ENCODE peak calls at places on chromosome 21, in ten cellular contexts. L is body of pancreas, R is HCT116, J is neural crest cell, O is fibroblast of the aortic adventitia, X is left ventricle myocardium inferior, P is left lung, Q is astrocyte of the cerebellum, K is uterus, D is lower lobe of right lung. W is an unnamed sample.

GRCh38 chr21:25573409-25574206 is 33.7 kb downstream of the MRPL39 start:
- DNase-seq in R (peak), J (no peak), Q (peak), O (peak), L (no peak), X (no peak), P (no peak), D (no peak), K (no peak), W (peak)

GRCh38 chr21:39350094-39351006 is 1.5 kb upstream of the HMGN1 start:
- DNase-seq in K (no peak), J (no peak), R (no peak), D (no peak), O (peak), Q (no peak), X (no peak), P (no peak), L (no peak), W (no peak)

GRCh38 chr21:15277498-15277897 is 212.7 kb upstream of the NRIP1 start:
- DNase-seq in R (no peak), D (no peak), J (no peak), L (no peak), X (no peak), Q (peak), O (no peak), P (no peak), K (no peak), W (no peak)

GRCh38 chr21:37214952-37215351 is 52.2 kb downstream of the VPS26C start:
- DNase-seq in K (no peak), P (no peak), D (no peak), L (no peak), Q (no peak), R (no peak), X (no peak), J (no peak), O (no peak), W (no peak)

GRCh38 chr21:44914176-44914874 is 6.4 kb downstream of the ITGB2 start:
- DNase-seq in O (no peak), R (no peak), Q (no peak), X (peak), J (no peak), K (no peak), L (no peak), P (peak), D (peak), W (no peak)

GRCh38 chr21:25717491-25718139 is 17.1 kb downstream of the ATP5PF start:
- DNase-seq in O (peak), K (no peak), R (no peak), D (no peak), Q (no peak), L (no peak), J (no peak), P (no peak), X (no peak), W (peak)

GRCh38 chr21:42722153-42722552 is 68.7 kb downstream of the PDE9A start:
- DNase-seq in O (no peak), L (no peak), Q (no peak), X (no peak), D (no peak), K (no peak), P (no peak), J (no peak), R (no peak), W (no peak)

GRCh38 chr21:36419996-36420395 is 34.8 kb downstream of the CHAF1B start:
- DNase-seq in X (peak), D (peak), O (peak), J (peak), Q (peak), R (peak), L (peak), P (no peak), K (peak), W (peak)

GRCh38 chr21:33302796-33303195 is 22.0 kb upstream of the IFNAR1 start:
- DNase-seq in Q (no peak), D (no peak), O (no peak), X (no peak), J (no peak), R (no peak), P (no peak), K (no peak), L (no peak), W (no peak)
- TF ChIP-seq CTCF in Q (no peak), D (no peak), O (no peak), X (no peak), J (no peak), R (peak), P (no peak), K (no peak), L (no peak), W (no peak)

DNA sequence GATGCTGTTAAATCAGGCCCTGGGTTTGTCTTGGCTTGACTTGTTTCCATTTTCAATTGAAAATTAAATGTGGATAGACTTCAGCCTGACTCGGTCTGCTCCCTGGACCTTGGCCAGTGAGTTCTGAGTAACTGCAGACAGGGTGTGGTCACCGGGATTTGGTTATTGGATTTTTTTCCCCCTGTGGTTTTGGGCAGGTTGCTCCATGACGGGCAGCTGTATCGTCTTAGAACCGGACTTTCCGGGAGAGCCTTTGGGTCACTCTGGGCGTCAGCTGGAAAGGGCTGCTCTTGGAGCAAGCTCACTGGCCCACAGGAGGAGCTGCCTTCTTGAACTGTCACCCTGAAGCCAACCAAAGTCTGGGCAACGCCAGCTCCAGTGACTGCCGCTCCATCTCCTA is 75.0 kb downstream of the CLIC6 start:
- DNase-seq in D (no peak), K (no peak), R (peak), Q (peak), L (peak), P (no peak), X (no peak), O (peak), J (no peak), W (peak)
- TF ChIP-seq CTCF in D (no peak), K (no peak), R (no peak), Q (no peak), L (no peak), P (no peak), X (no peak), O (no peak), J (no peak), W (no peak)

GRCh38 chr21:30408782-30409494 is 13.1 kb downstream of the KRTAP13-1 start:
- DNase-seq in D (peak), L (peak), P (peak), Q (peak), J (peak), O (peak), R (peak), X (no peak), K (no peak), W (no peak)
- TF ChIP-seq CTCF in D (peak), L (peak), P (no peak), Q (peak), J (peak), O (no peak), R (no peak), X (peak), K (no peak), W (peak)

DNA sequence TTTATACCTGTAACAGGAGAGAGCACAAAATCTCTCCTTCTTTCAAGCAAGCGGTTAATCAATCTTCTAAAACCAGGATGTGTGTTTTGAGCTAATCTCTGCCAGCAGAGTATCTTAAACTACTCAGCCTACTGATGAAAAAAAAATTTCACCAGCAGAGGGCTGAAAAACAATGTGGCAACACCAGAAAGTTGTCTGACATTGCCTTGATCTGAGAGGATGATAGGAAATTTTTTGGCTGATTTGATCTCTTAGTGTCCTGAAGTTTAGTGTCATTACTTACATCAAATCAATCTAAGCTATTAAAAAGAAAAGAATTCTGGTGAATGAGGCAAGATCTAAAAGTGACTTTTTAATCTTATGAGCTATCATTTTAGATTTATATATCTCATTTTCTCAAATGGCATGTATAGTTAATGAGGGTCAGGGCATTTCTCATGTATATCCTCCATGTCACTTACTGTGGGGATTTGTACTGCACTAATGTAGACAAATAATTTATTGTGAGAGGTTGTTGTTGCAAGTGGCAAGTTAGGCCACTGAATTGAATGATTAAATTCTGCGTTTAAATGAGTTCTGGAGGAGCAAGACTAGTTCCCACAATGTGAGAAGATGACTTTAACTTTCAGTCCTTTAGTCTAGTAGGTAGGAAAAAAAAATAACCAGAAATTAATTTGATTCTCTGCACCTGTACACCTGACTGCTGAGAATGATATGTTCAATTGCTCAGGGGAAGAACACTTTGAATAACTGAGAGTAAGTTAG is 10.8 kb downstream of the ADAMTS1 start:
- DNase-seq in R (no peak), X (no peak), P (no peak), L (no peak), D (no peak), Q (no peak), K (no peak), J (no peak), O (peak), W (no peak)
- TF ChIP-seq CTCF in R (no peak), X (peak), P (no peak), L (peak), D (peak), Q (peak), K (peak), J (peak), O (peak), W (peak)

DNA sequence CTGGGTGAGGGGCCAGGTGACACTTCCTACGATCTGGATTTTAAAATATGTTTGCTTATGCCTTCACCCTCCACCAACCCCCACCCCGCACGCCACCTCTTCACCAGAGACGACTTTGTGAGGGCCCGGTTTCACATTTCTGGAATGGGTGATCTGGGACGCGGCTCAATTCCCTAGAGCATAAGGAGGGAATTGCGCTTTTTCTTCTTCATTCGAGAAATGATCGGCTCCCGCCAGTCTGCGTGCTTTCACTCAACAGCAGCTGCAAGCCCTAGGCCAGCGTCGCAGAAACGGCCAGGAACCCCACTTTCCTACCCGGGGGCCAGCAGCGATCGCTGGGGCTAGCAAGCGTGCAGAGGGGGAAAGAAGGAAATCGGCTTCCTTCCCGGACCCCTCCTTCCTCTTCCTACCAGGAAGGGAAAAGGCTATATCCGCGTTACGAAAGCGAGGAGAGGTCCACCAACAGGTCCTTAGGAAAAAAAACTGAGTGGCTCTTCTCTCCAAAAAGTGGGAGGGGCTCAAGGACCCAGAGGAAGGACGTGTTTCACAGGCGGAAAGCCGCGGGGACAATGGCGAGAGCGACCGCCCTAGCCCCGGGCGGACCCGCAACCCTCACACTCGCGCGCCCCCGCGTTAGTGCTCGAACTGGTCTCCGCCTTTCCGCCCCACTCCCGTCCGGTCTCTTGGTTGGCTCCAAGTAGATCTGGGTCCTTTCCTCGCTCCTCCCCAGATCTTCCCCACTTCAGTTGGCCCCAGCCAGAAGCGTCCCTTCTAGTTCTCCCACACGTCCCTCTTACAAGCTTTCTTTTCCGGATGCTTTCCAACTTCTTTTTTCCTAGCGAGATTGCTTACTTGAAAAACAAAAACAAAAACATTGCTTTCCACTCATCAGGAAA is 1.1 kb upstream of the ADAMTS1 start:
- DNase-seq in D (peak), Q (no peak), K (peak), L (peak), X (peak), R (no peak), J (peak), O (peak), P (peak), W (peak)
- TF ChIP-seq CTCF in D (no peak), Q (peak), K (peak), L (peak), X (no peak), R (no peak), J (peak), O (peak), P (no peak), W (peak)

DNA sequence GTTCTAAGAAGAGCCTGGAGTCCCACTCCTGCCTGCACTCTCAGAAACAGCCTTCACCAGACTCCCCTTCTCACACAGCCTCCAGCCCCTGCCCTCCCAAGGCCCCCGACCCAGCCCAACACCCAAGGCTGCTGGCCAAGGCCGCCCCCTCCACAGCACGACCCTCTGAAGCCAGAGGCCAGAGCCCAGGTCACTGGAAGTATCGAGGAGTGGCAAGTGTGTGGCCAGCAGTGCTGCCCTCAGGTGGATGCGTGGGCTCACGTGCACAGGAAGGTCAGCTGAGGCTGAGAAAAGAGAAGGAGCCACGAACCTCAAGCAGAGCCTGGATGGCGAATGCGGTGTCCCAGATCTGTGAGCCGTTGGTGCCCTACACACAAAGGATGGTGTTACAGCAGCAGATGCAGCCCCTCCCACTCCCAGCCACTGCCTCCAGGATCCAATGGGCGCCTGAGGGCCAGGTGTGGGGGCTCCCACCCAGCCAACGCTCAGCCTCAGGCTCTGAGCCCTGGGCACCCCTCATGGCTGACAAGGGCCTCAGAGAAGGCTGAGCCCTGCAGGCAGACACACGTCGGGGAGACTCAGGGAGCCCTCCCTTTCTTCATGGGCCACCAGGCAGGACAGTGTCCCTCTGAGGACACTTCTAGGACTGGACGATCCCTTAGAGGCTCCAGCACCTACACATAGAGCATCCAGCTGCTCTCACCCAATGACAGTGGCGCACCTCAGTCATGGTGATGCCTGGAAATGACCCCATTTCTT is 18.0 kb downstream of the LSS start:
- DNase-seq in J (no peak), D (peak), Q (no peak), O (no peak), R (no peak), X (no peak), L (peak), K (no peak), P (no peak), W (no peak)
- TF ChIP-seq CTCF in J (no peak), D (no peak), Q (no peak), O (no peak), R (peak), X (no peak), L (no peak), K (no peak), P (no peak), W (peak)

GRCh38 chr21:28521932-28522826 is 470.5 kb downstream of the LTN1 start:
- DNase-seq in P (no peak), K (peak), O (peak), R (no peak), D (no peak), J (no peak), X (no peak), Q (peak), L (no peak), W (peak)
- TF ChIP-seq CTCF in P (no peak), K (peak), O (peak), R (no peak), D (peak), J (peak), X (peak), Q (peak), L (no peak), W (peak)

GRCh38 chr21:46304437-46304836 is 18.3 kb downstream of the YBEY start:
- DNase-seq in X (no peak), O (no peak), Q (no peak), J (no peak), P (no peak), L (no peak), K (no peak), D (no peak), R (no peak), W (no peak)
- TF ChIP-seq CTCF in X (no peak), O (no peak), Q (no peak), J (no peak), P (no peak), L (no peak), K (no peak), D (no peak), R (no peak), W (no peak)

W was measured in HFFc6.